ENCODE peak calls at places on chromosomes 5 and 9, in five cellular contexts. A, K, G, Z and J are unnamed samples.

GRCh38 chr9:134961331-134962064 is 43.8 kb upstream of the FCN1 start:
- DNase-seq in A (no peak), K (no peak), G (no peak), Z (no peak), J (no peak)

GRCh38 chr5:133026664-133027153 is 360 bp upstream of the ZCCHC10 start:
- DNase-seq in A (no peak), K (no peak), G (no peak), Z (no peak), J (no peak)

GRCh38 chr9:31302620-31303418 is 1081.6 kb upstream of the ACO1 start:
- DNase-seq in A (no peak), K (no peak), G (no peak), Z (no peak), J (no peak)

GRCh38 chr5:127042593-127042992 is 12.2 kb upstream of the MARCHF3 start:
- DNase-seq in A (no peak), K (no peak), G (no peak), Z (peak; percentile 18), J (no peak)

GRCh38 chr5:65840071-65840470 is 86.3 kb upstream of the ERBIN start:
- DNase-seq in A (no peak), K (no peak), G (no peak), Z (no peak), J (no peak)

GRCh38 chr5:2909035-2909434 is 157.6 kb upstream of the IRX2 start:
- DNase-seq in A (no peak), K (no peak), G (no peak), Z (no peak), J (no peak)

GRCh38 chr5:137699291-137700281 is 36.3 kb downstream of the KLHL3 start:
- DNase-seq in A (no peak), K (no peak), G (no peak), Z (no peak), J (no peak)

GRCh38 chr5:65190328-65191053 is 291.2 kb downstream of the ADAMTS6 start:
- DNase-seq in A (no peak), K (no peak), G (no peak), Z (peak; percentile 50), J (no peak)

GRCh38 chr9:126152622-126153362 is 173.8 kb upstream of the MVB12B start:
- DNase-seq in A (no peak), K (no peak), G (no peak), Z (no peak), J (no peak)

GRCh38 chr9:38761334-38761733 is 41.4 kb upstream of the FAM240B start:
- DNase-seq in A (no peak), K (no peak), G (no peak), Z (no peak), J (no peak)

GRCh38 chr9:121976751-121977150 is 116.4 kb downstream of the TTLL11 start:
- DNase-seq in A (no peak), K (no peak), G (no peak), Z (no peak), J (peak; percentile 18)

GRCh38 chr5:153965102-153965645 is 73.5 kb downstream of the FAM114A2 start:
- DNase-seq in A (peak; percentile 42), K (peak; percentile 75), G (peak; percentile 73), Z (peak; percentile 91), J (peak; percentile 66)

GRCh38 chr5:154520861-154521453 is 42.9 kb upstream of the HAND1 start:
- DNase-seq in A (peak; percentile 27), K (peak; percentile 55), G (peak; percentile 68), Z (peak; percentile 76), J (peak; percentile 69)

GRCh38 chr9:86413966-86414880 is 60.0 kb upstream of the TUT7 start:
- DNase-seq in A (peak; percentile 29), K (peak; percentile 3), G (no peak), Z (peak; percentile 45), J (peak; percentile 35)

GRCh38 chr9:72646061-72646460 is 124.7 kb downstream of the TMC1 start:
- DNase-seq in A (no peak), K (no peak), G (no peak), Z (no peak), J (no peak)

GRCh38 chr5:148805323-148806290 is 20.8 kb upstream of the ADRB2 start:
- DNase-seq in A (no peak), K (no peak), G (no peak), Z (peak; percentile 57), J (peak; percentile 79)

GRCh38 chr5:15522141-15522540 is 22.2 kb downstream of the FBXL7 start:
- DNase-seq in A (peak; percentile 85), K (no peak), G (no peak), Z (no peak), J (no peak)

GRCh38 chr5:137488516-137488915 is 10.6 kb downstream of the SPOCK1 start:
- DNase-seq in A (no peak), K (peak; percentile 34), G (no peak), Z (no peak), J (no peak)

GRCh38 chr5:134590992-134591659 is 41.5 kb downstream of the SAR1B start:
- DNase-seq in A (no peak), K (no peak), G (no peak), Z (peak; percentile 52), J (peak; percentile 95)

GRCh38 chr9:112011051-112011620 is 114.5 kb downstream of the UGCG start:
- DNase-seq in A (no peak), K (no peak), G (no peak), Z (no peak), J (no peak)

GRCh38 chr5:7714119-7714518 is 136.8 kb downstream of the CFAP90 start:
- DNase-seq in A (no peak), K (no peak), G (no peak), Z (no peak), J (peak; percentile 22)

GRCh38 chr9:70136632-70137031 is 93.0 kb downstream of the MAMDC2 start:
- DNase-seq in A (no peak), K (no peak), G (no peak), Z (peak; percentile 38), J (no peak)